ENCODE peak calls at places on chromosomes 16 and 17, in six cellular contexts. E is K562; S is GDM1; B is mucosa of descending colon; O is WERI-Rb-1; D is stimulated activated CD4-positive, alpha-beta T cell treated with anti-CD3 and anti-CD28 coated beads, Interleukin-12 subunit alpha, Interleukin-12 subunit beta, amount 100 ng/mL, for 4 hours. T is an unnamed sample.

GRCh38 chr16:4688674-4689045 is 4.7 kb upstream of the NUDT16L1 start:
- DNase-seq in E (no peak), S (no peak), B (no peak), O (no peak), D (no peak), T (no peak)

GRCh38 chr16:89869911-89870310 is 3.5 kb upstream of the TCF25 start:
- DNase-seq in E (no peak), S (no peak), B (no peak), O (no peak), D (no peak), T (no peak)

GRCh38 chr17:81295678-81296381 is 723 bp upstream of the SLC38A10 start:
- DNase-seq in E (no peak), S (peak; percentile 31), B (peak; percentile 81), O (peak; percentile 62), D (peak; percentile 26), T (peak; percentile 82)

GRCh38 chr17:13837417-13837816 is 231.9 kb upstream of the COX10 start:
- DNase-seq in E (no peak), S (no peak), B (no peak), O (no peak), D (no peak), T (no peak)

GRCh38 chr17:46773676-46774075 is 44.8 kb downstream of the WNT3 start:
- DNase-seq in E (no peak), S (no peak), B (no peak), O (no peak), D (no peak), T (peak; percentile 42)

GRCh38 chr16:81610144-81610842 is 165.7 kb downstream of the CMIP start:
- DNase-seq in E (no peak), S (no peak), B (peak; percentile 74), O (no peak), D (no peak), T (no peak)

GRCh38 chr17:77322534-77323412 is 182.0 kb downstream of the SEC14L1 start:
- DNase-seq in E (peak; percentile 64), S (no peak), B (peak; percentile 67), O (peak; percentile 15), D (no peak), T (peak; percentile 51)

GRCh38 chr17:71472809-71473789 is 647.7 kb upstream of the SOX9 start:
- DNase-seq in E (peak; percentile 8), S (peak; percentile 26), B (no peak), O (peak; percentile 48), D (no peak), T (peak; percentile 65)

GRCh38 chr17:48624544-48625501 is 1.3 kb downstream of the HOXB9 start:
- DNase-seq in E (peak; percentile 66), S (no peak), B (peak; percentile 75), O (peak; percentile 52), D (no peak), T (peak; percentile 71)

GRCh38 chr16:87784812-87785211 is 19.0 kb upstream of the KLHDC4 start:
- DNase-seq in E (no peak), S (no peak), B (no peak), O (no peak), D (no peak), T (no peak)

GRCh38 chr17:21001813-21002221 is 41.0 kb downstream of the USP22 start:
- DNase-seq in E (no peak), S (no peak), B (peak; percentile 61), O (no peak), D (no peak), T (no peak)

GRCh38 chr17:61457226-61457983 is 5.2 kb downstream of the TBX4 start:
- DNase-seq in E (no peak), S (no peak), B (no peak), O (no peak), D (no peak), T (peak; percentile 50)

GRCh38 chr17:38430316-38430715 is 2.1 kb downstream of the ARHGAP23 start:
- DNase-seq in E (no peak), S (no peak), B (no peak), O (no peak), D (no peak), T (no peak)

T was measured in D341Med.